ENCODE peak calls at places on chromosomes 11 and 22, in nine cellular contexts. G is cardiac muscle cell, J is fibroblast of lung, B is HepG2, Y is sigmoid colon, E is heart left ventricle, Z is thoracic aorta, W is adrenal gland, I is OCI-LY7. X is an unnamed sample. For H3K36me3 and H3K9me3, the result is how much of the 10 kb centered on the place peaks cover.

GRCh38 chr11:18012314-18012905 is 437 bp downstream of the SERGEF start:
- DNase-seq in G (peak), E (peak), W (peak), J (peak), B (peak), Y (peak), I (peak), Z (peak), X (peak)

GRCh38 chr11:86692317-86692716 is 19.9 kb upstream of the ME3 start:
- DNase-seq in Z (no peak), J (no peak), E (no peak), Y (no peak), B (no peak), G (peak), W (no peak), I (no peak), X (no peak)

GRCh38 chr11:123505546-123506299 is 75.7 kb downstream of the GRAMD1B start:
- DNase-seq in J (no peak), Y (no peak), Z (no peak), E (no peak), G (no peak), I (no peak), W (no peak), B (no peak), X (no peak)

GRCh38 chr11:3796796-3797328 is 492 bp downstream of the NUP98 start:
- DNase-seq in J (no peak), Z (no peak), Y (no peak), B (peak), E (no peak), G (no peak), I (no peak), W (no peak), X (no peak)

GRCh38 chr22:17371446-17371845 is 2.2 kb downstream of the CECR2 start:
- DNase-seq in J (no peak), E (no peak), B (no peak), Y (no peak), I (no peak), W (no peak), Z (no peak), G (no peak), X (no peak)

GRCh38 chr11:27626269-27626937 is 73.9 kb downstream of the BDNF start:
- DNase-seq in Z (no peak), G (no peak), J (no peak), B (no peak), I (no peak), Y (no peak), E (no peak), W (no peak), X (no peak)

GRCh38 chr11:3022982-3023381 is 30.9 kb upstream of the NAP1L4 start:
- DNase-seq in Y (no peak), I (no peak), E (no peak), Z (no peak), G (peak), B (no peak), W (no peak), J (peak), X (no peak)

GRCh38 chr11:119608201-119608600 is 120.8 kb downstream of the NECTIN1 start:
- DNase-seq in Y (no peak), B (no peak), W (no peak), J (no peak), Z (no peak), E (no peak), I (no peak), G (no peak), X (no peak)

GRCh38 chr11:87299041-87299481 is 261.3 kb downstream of the TMEM135 start:
- DNase-seq in W (no peak), E (no peak), Z (no peak), J (no peak), G (no peak), I (no peak), Y (no peak), B (no peak), X (no peak)

GRCh38 chr11:60982184-60982583 is 10.7 kb downstream of the CD6 start:
- DNase-seq in J (no peak), Y (no peak), W (no peak), I (no peak), E (no peak), B (no peak), Z (no peak), G (no peak), X (no peak)

GRCh38 chr11:2194877-2195755 is 23.5 kb upstream of the TH start:
- DNase-seq in B (peak), G (peak), Z (no peak), E (peak), I (peak), Y (no peak), J (peak), W (peak), X (no peak)

GRCh38 chr22:47599753-47600152 is 837.3 kb downstream of the TBC1D22A start:
- DNase-seq in G (no peak), J (no peak), Z (no peak), B (no peak), E (no peak), Y (peak), I (no peak), W (no peak), X (no peak)

GRCh38 chr11:10041803-10042202 is 252.2 kb downstream of the SBF2 start:
- DNase-seq in J (no peak), W (no peak), B (no peak), I (no peak), G (peak), Z (no peak), Y (no peak), E (no peak), X (no peak)

GRCh38 chr22:30196141-30196866 is 50.3 kb downstream of the LIF start:
- DNase-seq in B (peak), Y (peak), E (peak), I (peak), J (peak), G (peak), W (peak), Z (peak), X (peak)

GRCh38 chr11:130042093-130042591 is 27.6 kb upstream of the APLP2 start:
- DNase-seq in I (peak), J (peak), Y (no peak), G (peak), W (no peak), B (peak), Z (no peak), E (no peak), X (no peak)

GRCh38 chr11:2122907-2123627 is 16.1 kb downstream of the IGF2 start:
- DNase-seq in J (no peak), E (no peak), I (no peak), G (no peak), B (peak), W (no peak), Y (no peak), Z (no peak), X (no peak)

GRCh38 chr11:121711900-121712424 is 259.2 kb upstream of the SORL1-AS1 start:
- DNase-seq in Z (no peak), I (no peak), G (no peak), Y (no peak), E (no peak), W (no peak), J (no peak), B (peak), X (no peak)

GRCh38 chr11:71103266-71103665 is 149.1 kb downstream of the SHANK2 start:
- DNase-seq in E (no peak), I (no peak), Z (no peak), Y (no peak), W (no peak), G (peak), B (no peak), J (no peak), X (no peak)

GRCh38 chr11:44698228-44698923 is 28.4 kb upstream of the TSPAN18 start:
- DNase-seq in E (peak), J (no peak), B (no peak), G (no peak), W (no peak), Z (no peak), Y (no peak), I (no peak), X (peak)

GRCh38 chr11:122850076-122850631 is 11.9 kb downstream of the CRTAM start:
- DNase-seq in Z (no peak), E (no peak), I (no peak), B (no peak), G (peak), J (no peak), Y (no peak), W (no peak), X (no peak)

GRCh38 chr22:17773606-17774205 is 563 bp downstream of the BID start:
- DNase-seq in I (peak), Y (peak), J (no peak), E (no peak), Z (no peak), G (peak), W (peak), B (peak), X (no peak)

GRCh38 chr11:131867457-131868257 is 497.2 kb downstream of the NTM start:
- DNase-seq in Z (no peak), B (peak), Y (peak), I (peak), W (peak), J (peak), G (peak), E (peak), X (peak)

GRCh38 chr11:128463386-128463829 is 124.0 kb downstream of the ETS1 start:
- DNase-seq in J (peak), I (no peak), E (peak), Y (no peak), B (no peak), W (peak), G (peak), Z (peak), X (peak)

GRCh38 chr11:29751618-29752017 is 265.2 kb downstream of the KCNA4 start:
- DNase-seq in I (no peak), G (no peak), J (no peak), E (no peak), W (no peak), B (no peak), Z (no peak), Y (no peak), X (no peak)

GRCh38 chr11:113730887-113731726 is 25.0 kb upstream of the TMPRSS5 start:
- DNase-seq in B (peak), G (peak), Y (no peak), J (peak), I (peak), E (peak), Z (no peak), W (peak), X (no peak)

GRCh38 chr11:3894128-3894731 is 38.8 kb downstream of the STIM1 start:
- DNase-seq in B (no peak), Y (no peak), W (peak), E (peak), G (peak), J (no peak), Z (no peak), I (peak), X (peak)

GRCh38 chr11:70517996-70518907 is 119.9 kb downstream of the CTTN start:
- DNase-seq in W (no peak), J (peak), G (peak), Y (no peak), B (no peak), I (no peak), Z (no peak), E (peak), X (no peak)

GRCh38 chr11:91527380-91528030 is 697.1 kb upstream of the FAT3 start:
- DNase-seq in Z (no peak), I (no peak), J (no peak), E (no peak), G (no peak), Y (no peak), W (no peak), B (no peak), X (no peak)

GRCh38 chr11:47342854-47343253 is 9.6 kb downstream of the MYBPC3 start:
- DNase-seq in W (no peak), B (no peak), G (no peak), J (no peak), Z (no peak), E (peak), Y (no peak), I (no peak), X (no peak)

GRCh38 chr11:125952973-125953372 is 7.1 kb downstream of the VSIG10L2 start:
- DNase-seq in B (no peak), G (peak), W (peak), Z (no peak), J (peak), E (no peak), I (no peak), Y (peak), X (peak)

GRCh38 chr11:106381895-106382294 is 304.4 kb downstream of the AASDHPPT start:
- DNase-seq in B (no peak), W (no peak), Z (no peak), Y (no peak), E (no peak), J (no peak), G (no peak), I (no peak), X (no peak)

GRCh38 chr22:38850941-38851849 is 7.4 kb upstream of the NPTXR start:
- DNase-seq in E (no peak), J (peak), B (no peak), G (peak), Y (no peak), W (no peak), Z (no peak), I (no peak), X (no peak)

GRCh38 chr11:118437736-118438125 is 1.4 kb downstream of the KMT2A start:
- DNase-seq in W (peak), G (no peak), B (peak), Z (no peak), I (peak), Y (peak), E (no peak), J (peak), X (peak)

GRCh38 chr11:34214961-34215805 is 109.8 kb downstream of the NAT10 start:
- DNase-seq in I (no peak), Y (no peak), J (peak), Z (no peak), B (no peak), W (peak), E (no peak), G (no peak), X (no peak)

GRCh38 chr11:123616505-123617198 is 37.8 kb downstream of the SCN3B start:
- DNase-seq in J (peak), Y (peak), B (no peak), E (peak), G (peak), W (peak), Z (no peak), I (no peak), X (peak)

GRCh38 chr11:73404048-73404447 is 27.8 kb downstream of the RELT start:
- DNase-seq in W (peak), G (peak), E (peak), Y (peak), I (no peak), B (peak), J (peak), Z (no peak), X (peak)

GRCh38 chr11:26575946-26576345 is 3.9 kb upstream of the MUC15 start:
- DNase-seq in W (no peak), Y (no peak), E (no peak), J (peak), Z (no peak), I (no peak), B (no peak), G (peak), X (no peak)

GRCh38 chr22:17913705-17914282 is 110.6 kb downstream of the MICAL3 start:
- DNase-seq in W (no peak), I (no peak), B (no peak), J (peak), E (no peak), Y (no peak), Z (no peak), G (no peak), X (no peak)

GRCh38 chr11:115364892-115365291 is 139.3 kb downstream of the CADM1 start:
- DNase-seq in Z (no peak), E (no peak), B (no peak), I (no peak), W (no peak), G (no peak), J (no peak), Y (no peak), X (no peak)

GRCh38 chr11:64100345-64100744 is 64.6 kb downstream of the FLRT1 start:
- DNase-seq in E (no peak), G (no peak), B (no peak), I (peak), W (no peak), Y (no peak), Z (no peak), J (no peak), X (no peak)
- TF ChIP-seq CTCF in E (no peak), G (peak), B (no peak), I (peak), W (no peak), Y (no peak), Z (no peak), J (peak), X (no peak)

DNA sequence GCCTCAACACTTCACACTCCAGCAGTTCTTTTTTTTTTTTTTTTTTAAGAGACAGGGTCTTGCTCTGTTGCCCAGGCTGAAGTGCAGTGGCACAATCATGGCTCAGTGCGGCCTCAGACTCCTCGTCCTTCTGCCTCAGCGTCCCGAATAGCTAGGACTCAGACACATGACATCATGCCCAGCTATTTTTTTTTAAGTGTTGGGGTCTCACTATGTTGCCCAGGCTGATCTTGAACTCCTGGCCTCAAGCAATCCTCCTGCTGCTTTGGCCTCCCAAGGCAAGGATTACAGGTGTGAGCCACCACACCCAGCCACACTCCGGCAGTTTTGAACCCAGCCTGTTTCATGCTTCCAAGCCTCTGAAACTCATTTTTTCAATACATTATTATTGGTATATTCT is 3.7 kb downstream of the PPP2R1B start:
- DNase-seq in G (no peak), Y (no peak), Z (no peak), W (no peak), E (no peak), I (no peak), B (no peak), J (no peak), X (no peak)
- H3K36me3 ChIP-seq in G (under half), Y (under half), Z (under half), W (half or more), E (half or more), I (half or more), B (under half), J (under half), X (under half)

GRCh38 chr11:11486002-11486401 is 133.0 kb upstream of the CSNK2A3 start:
- DNase-seq in B (no peak), J (no peak), Z (no peak), E (no peak), Y (no peak), W (no peak), G (no peak), I (no peak), X (no peak)
- H3K9me3 ChIP-seq in B (under half), J (under half), Z (under half), E (under half), Y (under half), W (under half), G (under half), I (under half), X (under half)

GRCh38 chr22:32413715-32414114 is 1.7 kb upstream of the RTCB start:
- DNase-seq in I (peak), E (no peak), Z (no peak), Y (no peak), G (peak), W (no peak), J (peak), B (peak), X (no peak)
- TF ChIP-seq CTCF in I (peak), E (no peak), Z (no peak), Y (no peak), G (peak), W (no peak), J (peak), B (peak), X (no peak)

X was measured in heart right ventricle.